ENCODE peak calls at places on chromosomes 5 and 9, in nine cellular contexts. H is anterior cingulate cortex; Y is stimulated activated CD8-positive, alpha-beta memory T cell treated with anti-CD3 and anti-CD28 coated beads, Interleukin-2, amount 100 ng/mL, for 1 hour; L is hypothalamus; Q is SK-N-DZ; P is NCI-H1694 treated with DMSO at 0.1 percent for 48 hours; C is AG04449; J is GM04504; K is activated T-cell treated with anti-CD3 and anti-CD28 coated beads for 1 hour. N is an unnamed sample.

GRCh38 chr9:88777498-88778312 is 213.6 kb upstream of the S1PR3 start:
- DNase-seq in H (no peak), Y (no peak), L (no peak), Q (no peak), P (no peak), C (no peak), J (no peak), K (no peak), N (no peak)

GRCh38 chr5:50699737-50700136 is 33.3 kb downstream of the PARP8 start:
- DNase-seq in H (no peak), Y (no peak), L (no peak), Q (no peak), P (no peak), C (no peak), J (no peak), K (no peak), N (no peak)

GRCh38 chr9:97703437-97704326 is 6.5 kb upstream of the XPA start:
- DNase-seq in H (no peak), Y (no peak), L (no peak), Q (no peak), P (no peak), C (peak; percentile 45), J (peak; percentile 56), K (no peak), N (no peak)

GRCh38 chr5:76679231-76679630 is 36.7 kb upstream of the F2R start:
- DNase-seq in H (no peak), Y (no peak), L (no peak), Q (no peak), P (no peak), C (no peak), J (no peak), K (no peak), N (no peak)

GRCh38 chr5:158522001-158522400 is 577.7 kb downstream of the EBF1 start:
- DNase-seq in H (no peak), Y (no peak), L (no peak), Q (no peak), P (no peak), C (no peak), J (no peak), K (no peak), N (no peak)

GRCh38 chr9:35718726-35719511 is 13.1 kb downstream of the TLN1 start:
- DNase-seq in H (no peak), Y (no peak), L (no peak), Q (no peak), P (no peak), C (no peak), J (no peak), K (no peak), N (no peak)

GRCh38 chr5:96219580-96220281 is 213.3 kb downstream of the PCSK1 start:
- DNase-seq in H (no peak), Y (no peak), L (no peak), Q (no peak), P (no peak), C (no peak), J (peak; percentile 73), K (no peak), N (no peak)

GRCh38 chr9:109107402-109108240 is 12.1 kb downstream of the TMEM245 start:
- DNase-seq in H (no peak), Y (no peak), L (no peak), Q (no peak), P (no peak), C (no peak), J (peak; percentile 33), K (no peak), N (no peak)

GRCh38 chr9:82670726-82671125 is 392.2 kb downstream of the RASEF start:
- DNase-seq in H (no peak), Y (no peak), L (no peak), Q (no peak), P (no peak), C (no peak), J (no peak), K (no peak), N (no peak)

GRCh38 chr5:147805030-147805454 is 22.5 kb upstream of the JAKMIP2 start:
- DNase-seq in H (no peak), Y (peak; percentile 15), L (no peak), Q (no peak), P (no peak), C (no peak), J (no peak), K (no peak), N (no peak)

GRCh38 chr9:132243156-132244074 is 81.6 kb downstream of the NTNG2 start:
- DNase-seq in H (no peak), Y (no peak), L (no peak), Q (no peak), P (no peak), C (no peak), J (no peak), K (no peak), N (no peak)